ENCODE peak calls at places on chromosome 12, in four cellular contexts. P is lung, N is left lung, V is neural progenitor cell. L is an unnamed sample.
A peak's percentile ranks its signal among the peaks of the same experiment; 100 is the strongest.

GRCh38 chr12:27531916-27532315 is 7.9 kb downstream of the PPFIBP1 start:
- DNase-seq in P (no peak), N (no peak), V (no peak), L (no peak)

GRCh38 chr12:67509987-67510386 is 138.6 kb upstream of the DYRK2 start:
- DNase-seq in P (no peak), N (no peak), V (no peak), L (no peak)

GRCh38 chr12:14952295-14952995 is 9.0 kb downstream of the ARHGDIB start:
- DNase-seq in P (no peak), N (no peak), V (no peak), L (no peak)

GRCh38 chr12:130916251-130916911 is 37.3 kb upstream of the ADGRD1 start:
- DNase-seq in P (peak; percentile 65), N (peak; percentile 48), V (peak; percentile 88), L (no peak)

GRCh38 chr12:54304187-54304810 is 3.5 kb upstream of the NFE2 start:
- DNase-seq in P (peak; percentile 91), N (peak; percentile 93), V (no peak), L (peak; percentile 27)

GRCh38 chr12:123034865-123035264 is 54.4 kb downstream of the ARL6IP4 start:
- DNase-seq in P (no peak), N (no peak), V (no peak), L (no peak)

GRCh38 chr12:119302334-119303132 is 32.0 kb upstream of the CCDC60 start:
- DNase-seq in P (no peak), N (no peak), V (peak; percentile 87), L (no peak)

GRCh38 chr12:108907861-108908302 is 28.0 kb downstream of the DAO start:
- DNase-seq in P (no peak), N (no peak), V (no peak), L (no peak)

GRCh38 chr12:73235387-73235786 is 963.2 kb downstream of the TRHDE start:
- DNase-seq in P (no peak), N (no peak), V (no peak), L (no peak)

GRCh38 chr12:78290606-78291345 is 460.1 kb downstream of the NAV3 start:
- DNase-seq in P (no peak), N (no peak), V (no peak), L (no peak)

GRCh38 chr12:85253823-85254222 is 26.2 kb upstream of the ALX1 start:
- DNase-seq in P (no peak), N (no peak), V (peak; percentile 4), L (no peak)

GRCh38 chr12:21774358-21775129 is at the start of gene KCNJ8:
- DNase-seq in P (peak; percentile 62), N (peak; percentile 88), V (peak; percentile 81), L (peak; percentile 14)

GRCh38 chr12:131137009-131137835 is 183.5 kb downstream of the ADGRD1 start:
- DNase-seq in P (no peak), N (no peak), V (no peak), L (no peak)

GRCh38 chr12:108633081-108633533 is 587 bp downstream of the SELPLG start:
- DNase-seq in P (no peak), N (no peak), V (no peak), L (no peak)

GRCh38 chr12:6373022-6373787 is 2.2 kb downstream of the SCNN1A start:
- DNase-seq in P (no peak), N (peak; percentile 37), V (no peak), L (no peak)

GRCh38 chr12:30587782-30588181 is 107.9 kb downstream of the IPO8 start:
- DNase-seq in P (no peak), N (no peak), V (no peak), L (no peak)

GRCh38 chr12:63916561-63917476 is 72.3 kb downstream of the SRGAP1 start:
- DNase-seq in P (no peak), N (no peak), V (no peak), L (no peak)

GRCh38 chr12:58537278-58537677 is 383.0 kb downstream of the LRIG3 start:
- DNase-seq in P (no peak), N (no peak), V (no peak), L (no peak)

GRCh38 chr12:94762259-94762942 is 112.0 kb upstream of the TMCC3 start:
- DNase-seq in P (no peak), N (no peak), V (no peak), L (no peak)

GRCh38 chr12:83514372-83514771 is 827.7 kb downstream of the TMTC2 start:
- DNase-seq in P (no peak), N (no peak), V (no peak), L (no peak)

GRCh38 chr12:116818341-116818856 is 62.8 kb downstream of the HRK start:
- DNase-seq in P (no peak), N (no peak), V (no peak), L (peak; percentile 36)

GRCh38 chr12:90360300-90360699 is 594.7 kb downstream of the CCER1 start:
- DNase-seq in P (no peak), N (no peak), V (no peak), L (no peak)

GRCh38 chr12:57522887-57523705 is 472 bp downstream of the MBD6 start:
- DNase-seq in P (peak; percentile 76), N (peak; percentile 86), V (no peak), L (peak; percentile 48)

GRCh38 chr12:13375583-13376413 is 179.3 kb downstream of the EMP1 start:
- DNase-seq in P (no peak), N (no peak), V (no peak), L (no peak)

GRCh38 chr12:130127527-130127908 is 34.7 kb upstream of the FZD10 start:
- DNase-seq in P (peak; percentile 32), N (no peak), V (no peak), L (no peak)

GRCh38 chr12:6899837-6900519 is 4.6 kb upstream of the LRRC23 start:
- DNase-seq in P (peak; percentile 80), N (peak; percentile 81), V (no peak), L (no peak)

GRCh38 chr12:33296529-33296928 is 143.1 kb downstream of the SYT10 start:
- DNase-seq in P (no peak), N (no peak), V (no peak), L (no peak)

GRCh38 chr12:50192908-50193307 is 25.7 kb upstream of the CERS5 start:
- DNase-seq in P (no peak), N (no peak), V (no peak), L (no peak)

DNA sequence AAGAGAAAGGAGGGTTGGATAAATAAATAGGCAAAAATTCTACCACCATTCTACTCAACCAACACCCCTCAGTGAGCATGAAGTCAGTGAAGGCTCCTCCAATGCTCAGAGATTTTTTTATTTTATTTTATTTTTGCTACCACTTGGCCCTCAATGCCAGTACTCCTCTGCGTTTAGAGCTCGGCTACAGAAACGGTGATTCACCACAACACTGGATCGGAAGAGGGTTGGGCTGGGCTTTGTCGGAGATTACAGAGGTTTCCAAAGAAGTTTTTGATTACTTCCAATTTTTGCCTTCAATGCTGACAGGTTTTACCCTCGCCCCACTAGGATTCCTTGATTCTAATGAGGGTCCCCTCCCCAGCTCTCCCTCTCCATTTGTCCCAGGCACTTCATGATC is 1027.2 kb upstream of the TMEM132C start:
- DNase-seq in P (no peak), N (no peak), V (no peak), L (no peak)
- H3K9me3 ChIP-seq in P (peaks cover 8% of the 10 kb centered on the region), N (no peaks in the 10 kb centered on the region), V (no peaks in the 10 kb centered on the region), L (no peaks in the 10 kb centered on the region)

DNA sequence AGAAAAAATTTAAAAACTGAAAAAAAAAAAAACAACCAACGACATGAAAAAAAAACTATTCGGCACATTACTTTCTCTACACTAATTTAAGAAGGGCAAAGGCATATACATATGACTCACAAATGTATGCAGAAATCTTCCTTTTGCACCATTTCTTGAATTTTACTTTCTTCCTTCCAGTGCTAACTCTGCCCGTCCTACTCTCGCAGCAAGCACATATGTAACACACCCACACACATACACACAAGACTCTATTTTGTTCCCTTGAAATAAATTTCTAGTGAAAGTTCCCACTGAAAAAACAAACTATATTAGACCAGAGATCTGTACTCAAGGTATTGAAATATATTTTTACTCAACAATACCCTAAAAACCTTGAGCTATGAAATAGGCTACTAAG is 14.6 kb downstream of the BTG1 start:
- DNase-seq in P (no peak), N (no peak), V (no peak), L (no peak)
- H3K4me1 ChIP-seq in P (peaks cover 9% of the 10 kb centered on the region), N (peaks cover 45% of the 10 kb centered on the region), V (peaks cover 21% of the 10 kb centered on the region), L (peaks cover 5% of the 10 kb centered on the region)

DNA sequence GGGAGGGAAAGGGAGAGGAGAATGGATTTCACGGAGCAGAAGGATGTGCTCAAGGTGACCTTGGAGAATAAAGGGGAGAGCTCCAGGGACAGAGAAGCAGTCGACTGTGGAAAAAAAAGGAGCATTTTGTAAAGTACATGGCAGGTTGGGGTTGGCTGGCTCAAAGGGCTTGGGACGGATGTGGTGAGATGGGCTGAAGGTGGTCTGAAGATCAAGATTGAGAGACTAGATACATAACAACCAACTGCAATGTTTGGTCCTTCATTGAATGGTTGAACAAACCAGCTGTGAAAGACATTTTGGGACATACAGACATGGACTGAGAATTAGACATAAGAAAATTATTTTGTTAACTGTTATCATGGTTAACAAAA is 1.6 kb upstream of the CD63 start:
- DNase-seq in P (no peak), N (no peak), V (no peak), L (no peak)
- H3K27ac ChIP-seq in P (peak overlapping the region; percentile 98), N (peak overlapping the region; percentile 100), V (no peak overlapping the region), L (peak overlapping the region; percentile 99)

GRCh38 chr12:68749443-68749842 is 3.5 kb downstream of the SLC35E3 start:
- DNase-seq in P (no peak), N (no peak), V (no peak), L (no peak)
- H3K9me3 ChIP-seq in P (no peaks in the 10 kb centered on the region), N (no peaks in the 10 kb centered on the region), V (no peaks in the 10 kb centered on the region), L (no peaks in the 10 kb centered on the region)

GRCh38 chr12:104539063-104539462 is 82.3 kb downstream of the CHST11 start:
- DNase-seq in P (no peak), N (no peak), V (no peak), L (no peak)

GRCh38 chr12:104546575-104546974 is 89.8 kb downstream of the CHST11 start:
- DNase-seq in P (peak; percentile 33), N (peak; percentile 47), V (no peak), L (peak; percentile 62)

GRCh38 chr12:104547239-104547638 is 90.5 kb downstream of the CHST11 start:
- DNase-seq in P (no peak), N (no peak), V (no peak), L (peak; percentile 15)

GRCh38 chr12:104549820-104550480 is 93.2 kb downstream of the CHST11 start:
- DNase-seq in P (no peak), N (no peak), V (no peak), L (no peak)

DNA sequence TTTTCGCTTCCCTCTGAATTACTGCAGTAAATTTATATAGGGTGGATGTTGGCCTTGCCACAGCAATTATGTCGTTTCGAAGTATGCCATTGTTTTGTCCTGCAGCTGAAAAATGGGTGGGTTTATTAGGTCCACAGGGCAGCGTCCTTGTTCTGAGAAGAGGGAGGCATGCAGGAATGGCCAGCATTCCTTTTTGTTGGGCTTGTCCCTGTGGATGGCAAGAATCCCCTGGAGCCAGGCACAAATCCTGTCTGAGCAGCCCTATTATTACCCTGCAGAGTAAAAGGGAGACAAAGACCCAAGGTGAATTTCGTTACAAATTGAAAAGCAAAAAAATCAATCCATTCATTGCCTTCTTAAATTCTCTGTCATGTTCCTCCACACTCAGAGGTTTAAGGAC is 88.1 kb downstream of the CHST11 start:
- DNase-seq in P (no peak), N (no peak), V (peak; percentile 48), L (no peak)
- H3K4me1 ChIP-seq in P (peaks cover 5% of the 10 kb centered on the region), N (peaks cover 4% of the 10 kb centered on the region), V (peaks cover 19% of the 10 kb centered on the region), L (no peaks in the 10 kb centered on the region)

L was measured in prostate gland.